ENCODE peak calls at places on chromosomes 6 and 20, in eight cellular contexts. A is cardiac muscle cell, K is mammary epithelial cell, J is PC-3, H is RWPE2, Z is heart right ventricle, C is AG04450, Q is body of pancreas. U is an unnamed sample.

GRCh38 chr6:11771473-11772048 is 7.0 kb downstream of the ADTRP start:
- DNase-seq in A (no peak), K (peak), J (peak), H (no peak), Z (no peak), C (no peak), Q (no peak), U (no peak)

GRCh38 chr6:35048031-35048613 is 93.0 kb downstream of the TCP11 start:
- DNase-seq in A (no peak), K (no peak), J (no peak), H (no peak), Z (no peak), C (no peak), Q (no peak), U (peak)

GRCh38 chr6:131693384-131693783 is 7.8 kb downstream of the OR2A4 start:
- DNase-seq in A (no peak), K (no peak), J (no peak), H (no peak), Z (no peak), C (no peak), Q (no peak), U (no peak)

GRCh38 chr6:36358235-36358915 is 21.7 kb upstream of the BNIP5 start:
- DNase-seq in A (peak), K (no peak), J (no peak), H (no peak), Z (no peak), C (no peak), Q (no peak), U (peak)

GRCh38 chr6:155187994-155188706 is 75.7 kb upstream of the CLDN20 start:
- DNase-seq in A (no peak), K (peak), J (peak), H (no peak), Z (peak), C (no peak), Q (no peak), U (peak)

GRCh38 chr6:43014434-43014909 is 423 bp downstream of the KLHDC3 start:
- DNase-seq in A (peak), K (peak), J (no peak), H (no peak), Z (no peak), C (no peak), Q (no peak), U (peak)

GRCh38 chr20:62309198-62309944 is 6.6 kb downstream of the ADRM1 start:
- DNase-seq in A (no peak), K (no peak), J (no peak), H (peak), Z (no peak), C (no peak), Q (no peak), U (no peak)

GRCh38 chr6:36716476-36717093 is 19.0 kb downstream of the RAB44 start:
- DNase-seq in A (no peak), K (no peak), J (no peak), H (no peak), Z (no peak), C (no peak), Q (no peak), U (no peak)

GRCh38 chr20:34052414-34052813 is 58.7 kb downstream of the RALY start:
- DNase-seq in A (no peak), K (no peak), J (no peak), H (no peak), Z (no peak), C (no peak), Q (no peak), U (no peak)

GRCh38 chr6:17086469-17086868 is 15.4 kb upstream of the STMND1 start:
- DNase-seq in A (peak), K (peak), J (peak), H (peak), Z (peak), C (peak), Q (peak), U (peak)

GRCh38 chr6:17083397-17083796 is 18.5 kb upstream of the STMND1 start:
- DNase-seq in A (no peak), K (no peak), J (no peak), H (no peak), Z (no peak), C (no peak), Q (no peak), U (no peak)

GRCh38 chr6:17091122-17091521 is 10.7 kb upstream of the STMND1 start:
- DNase-seq in A (peak), K (no peak), J (peak), H (no peak), Z (no peak), C (no peak), Q (no peak), U (no peak)

GRCh38 chr6:17093692-17094091 is 8.2 kb upstream of the STMND1 start:
- DNase-seq in A (no peak), K (no peak), J (peak), H (no peak), Z (no peak), C (no peak), Q (no peak), U (no peak)

GRCh38 chr6:17088091-17088611 is 13.7 kb upstream of the STMND1 start:
- DNase-seq in A (no peak), K (no peak), J (no peak), H (no peak), Z (no peak), C (no peak), Q (no peak), U (no peak)
- TF ChIP-seq CTCF in A (no peak), K (no peak), J (no peak), H (no peak), Z (no peak), C (no peak), Q (no peak), U (no peak)

GRCh38 chr6:18276610-18277009 is 12.3 kb upstream of the DEK start:
- DNase-seq in A (no peak), K (peak), J (no peak), H (no peak), Z (no peak), C (no peak), Q (no peak), U (no peak)

GRCh38 chr6:18280084-18280483 is 15.8 kb upstream of the DEK start:
- DNase-seq in A (no peak), K (peak), J (peak), H (no peak), Z (no peak), C (no peak), Q (no peak), U (no peak)

GRCh38 chr6:18281564-18281963 is 17.2 kb upstream of the DEK start:
- DNase-seq in A (no peak), K (no peak), J (no peak), H (no peak), Z (no peak), C (no peak), Q (no peak), U (no peak)

GRCh38 chr6:18277181-18278006 is 13.1 kb upstream of the DEK start:
- DNase-seq in A (no peak), K (peak), J (no peak), H (no peak), Z (no peak), C (no peak), Q (no peak), U (no peak)
- H3K4me3 ChIP-seq in A (peak), K (peak), J (peak), H (peak), Z (peak), C (peak), Q (no peak), U (peak)

GRCh38 chr20:19976595-19977372 is 40.4 kb upstream of the NAA20 start:
- DNase-seq in A (peak), K (peak), J (peak), H (no peak), Z (peak), C (no peak), Q (peak), U (peak)

GRCh38 chr20:19973920-19974620 is 43.1 kb upstream of the NAA20 start:
- DNase-seq in A (peak), K (peak), J (peak), H (no peak), Z (peak), C (no peak), Q (peak), U (peak)

GRCh38 chr20:19974621-19975435 is 42.3 kb upstream of the NAA20 start:
- DNase-seq in A (peak), K (peak), J (peak), H (peak), Z (peak), C (peak), Q (peak), U (peak)

GRCh38 chr20:19975901-19976300 is 41.3 kb upstream of the NAA20 start:
- DNase-seq in A (peak), K (peak), J (peak), H (no peak), Z (no peak), C (no peak), Q (peak), U (no peak)

DNA sequence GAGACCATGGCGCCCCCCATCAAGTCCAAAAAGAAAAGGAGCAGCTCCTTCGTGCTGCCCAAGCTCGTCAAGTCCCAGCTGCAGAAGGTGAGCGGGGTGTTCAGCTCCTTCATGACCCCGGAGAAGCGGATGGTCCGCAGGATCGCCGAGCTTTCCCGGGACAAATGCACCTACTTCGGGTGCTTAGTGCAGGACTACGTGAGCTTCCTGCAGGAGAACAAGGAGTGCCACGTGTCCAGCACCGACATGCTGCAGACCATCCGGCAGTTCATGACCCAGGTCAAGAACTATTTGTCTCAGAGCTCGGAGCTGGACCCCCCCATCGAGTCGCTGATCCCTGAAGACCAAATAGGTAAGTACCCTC is 41.7 kb upstream of the NAA20 start:
- DNase-seq in A (peak), K (no peak), J (peak), H (no peak), Z (peak), C (no peak), Q (peak), U (no peak)
- TF ChIP-seq CTCF in A (no peak), K (no peak), J (no peak), H (no peak), Z (no peak), C (no peak), Q (no peak), U (no peak)

GRCh38 chr6:8529250-8529649 is 93.9 kb upstream of the SLC35B3 start:
- DNase-seq in A (no peak), K (no peak), J (no peak), H (no peak), Z (no peak), C (no peak), Q (no peak), U (no peak)

GRCh38 chr6:8535505-8535904 is 100.2 kb upstream of the SLC35B3 start:
- DNase-seq in A (peak), K (no peak), J (no peak), H (no peak), Z (no peak), C (no peak), Q (no peak), U (no peak)

GRCh38 chr6:8526619-8527018 is 91.3 kb upstream of the SLC35B3 start:
- DNase-seq in A (no peak), K (no peak), J (no peak), H (no peak), Z (no peak), C (no peak), Q (no peak), U (no peak)

GRCh38 chr6:8527818-8528217 is 92.5 kb upstream of the SLC35B3 start:
- DNase-seq in A (no peak), K (peak), J (no peak), H (no peak), Z (no peak), C (no peak), Q (no peak), U (no peak)

GRCh38 chr6:8530775-8531435 is 95.6 kb upstream of the SLC35B3 start:
- DNase-seq in A (peak), K (peak), J (no peak), H (no peak), Z (no peak), C (no peak), Q (no peak), U (no peak)
- H3K4me3 ChIP-seq in A (no peak), K (peak), J (no peak), H (no peak), Z (peak), C (no peak), Q (no peak), U (no peak)

GRCh38 chr6:70103798-70104197 is 199.1 kb downstream of the COL9A1 start:
- DNase-seq in A (no peak), K (peak), J (peak), H (no peak), Z (no peak), C (no peak), Q (no peak), U (no peak)
- TF ChIP-seq CTCF in A (peak), K (peak), J (peak), H (peak), Z (peak), C (peak), Q (peak), U (peak)

GRCh38 chr6:69866351-69867074 is at the start of gene COL19A1:
- DNase-seq in A (no peak), K (no peak), J (peak), H (no peak), Z (peak), C (no peak), Q (peak), U (peak)
- H3K4me3 ChIP-seq in A (peak), K (peak), J (peak), H (peak), Z (peak), C (peak), Q (peak), U (peak)

U was measured in hepatocyte.